ENCODE peak calls at places on chromosomes 3 and 15, in ten cellular contexts. P is anterior cingulate cortex, W is right cardiac atrium, Z is Caki2, E is GM13976, D is COR-L47, U is RPMI7951, X is glutamatergic neuron, S is T-helper 22 cell, H is T follicular helper cell. Y is an unnamed sample.

GRCh38 chr15:95840004-95840403 is 490.5 kb upstream of the NR2F2 start:
- DNase-seq in Z (peak; percentile 53), E (no peak), H (no peak), U (peak; percentile 8), W (peak; percentile 89), X (no peak), P (no peak), S (no peak), D (no peak), Y (no peak)

GRCh38 chr3:4504340-4505261 is 11.5 kb downstream of the ITPR1 start:
- DNase-seq in U (peak; percentile 34), D (no peak), Z (no peak), W (peak; percentile 47), S (peak; percentile 8), P (no peak), X (no peak), H (peak; percentile 23), E (no peak), Y (no peak)

GRCh38 chr3:73503781-73504180 is 121.0 kb downstream of the PDZRN3 start:
- DNase-seq in H (no peak), S (no peak), W (no peak), Z (no peak), P (no peak), D (no peak), U (no peak), E (no peak), X (no peak), Y (no peak)

GRCh38 chr3:126468028-126468891 is 7.4 kb downstream of the ZXDC start:
- DNase-seq in W (no peak), U (no peak), P (no peak), D (no peak), H (no peak), S (no peak), E (no peak), X (no peak), Z (no peak), Y (no peak)

GRCh38 chr3:16377196-16377595 is 112.2 kb downstream of the OXNAD1 start:
- DNase-seq in E (no peak), S (no peak), D (no peak), X (no peak), H (peak; percentile 7), U (no peak), W (no peak), Z (no peak), P (no peak), Y (no peak)

GRCh38 chr15:97566957-97567356 is 393.5 kb upstream of the ARRDC4 start:
- DNase-seq in S (no peak), E (no peak), Z (peak; percentile 11), D (no peak), U (peak; percentile 2), P (no peak), W (no peak), X (no peak), H (no peak), Y (no peak)

GRCh38 chr3:99620976-99621375 is 17.4 kb upstream of the COL8A1 start:
- DNase-seq in X (no peak), P (no peak), H (no peak), Z (no peak), U (no peak), S (no peak), E (no peak), D (no peak), W (no peak), Y (no peak)

GRCh38 chr15:38547255-38547997 is 17.2 kb downstream of the RASGRP1 start:
- DNase-seq in X (no peak), P (no peak), U (peak; percentile 86), Z (no peak), H (no peak), W (no peak), S (no peak), E (no peak), D (no peak), Y (no peak)

GRCh38 chr15:31905054-31905453 is 125.3 kb upstream of the CHRNA7 start:
- DNase-seq in E (no peak), P (no peak), U (no peak), Z (no peak), W (peak; percentile 60), H (no peak), S (no peak), D (no peak), X (no peak), Y (no peak)

GRCh38 chr3:120597445-120598049 is 1.4 kb downstream of the NDUFB4 start:
- DNase-seq in E (peak; percentile 33), H (no peak), S (no peak), P (no peak), X (no peak), W (no peak), U (peak; percentile 6), Z (no peak), D (no peak), Y (no peak)

GRCh38 chr3:87167634-87168456 is 59.3 kb upstream of the CHMP2B start:
- DNase-seq in H (no peak), Z (peak; percentile 44), P (no peak), D (no peak), E (peak; percentile 10), S (no peak), U (peak; percentile 58), X (no peak), W (no peak), Y (no peak)

GRCh38 chr15:52112203-52112750 is 298 bp downstream of the BCL2L10 start:
- DNase-seq in U (no peak), W (peak; percentile 59), X (peak; percentile 36), S (no peak), H (peak; percentile 30), D (no peak), Z (no peak), P (no peak), E (peak; percentile 73), Y (no peak)

GRCh38 chr3:127588675-127589577 is 1.6 kb downstream of the TPRA1 start:
- DNase-seq in D (peak; percentile 12), X (no peak), Z (peak; percentile 76), P (no peak), H (no peak), W (no peak), S (no peak), U (peak; percentile 83), E (no peak), Y (no peak)

GRCh38 chr15:82020588-82020987 is 25.2 kb downstream of the MEX3B start:
- DNase-seq in P (no peak), H (no peak), Z (no peak), X (no peak), D (no peak), S (no peak), E (no peak), W (no peak), U (no peak), Y (no peak)

GRCh38 chr3:167969554-167969953 is 126.2 kb downstream of the GOLIM4 start:
- DNase-seq in P (no peak), X (no peak), E (no peak), Z (no peak), W (no peak), H (no peak), U (no peak), S (no peak), D (no peak), Y (no peak)

GRCh38 chr15:61228025-61228901 is 839 bp downstream of the RORA start:
- DNase-seq in D (no peak), U (peak; percentile 16), X (peak; percentile 44), H (no peak), W (peak; percentile 58), S (no peak), E (peak; percentile 22), P (no peak), Z (peak; percentile 11), Y (no peak)

GRCh38 chr3:192884831-192885356 is 32.8 kb downstream of the MB21D2 start:
- DNase-seq in W (no peak), S (no peak), X (no peak), E (no peak), H (no peak), Z (no peak), P (no peak), D (no peak), U (peak; percentile 71), Y (no peak)

GRCh38 chr3:127531821-127532220 is 58.7 kb downstream of the TPRA1 start:
- DNase-seq in S (no peak), P (no peak), H (no peak), U (no peak), X (no peak), E (no peak), D (no peak), W (no peak), Z (no peak), Y (no peak)

GRCh38 chr3:16173696-16174355 is 654 bp upstream of the GALNT15 start:
- DNase-seq in E (peak; percentile 3), S (no peak), W (no peak), X (no peak), D (no peak), Z (no peak), U (peak; percentile 18), H (no peak), P (no peak), Y (no peak)

GRCh38 chr3:183006396-183007002 is 26.2 kb upstream of the DCUN1D1 start:
- DNase-seq in W (no peak), S (no peak), D (no peak), Z (no peak), X (no peak), P (no peak), E (no peak), U (no peak), H (no peak), Y (no peak)

Y was measured in NCI-H187.